ENCODE peak calls at places on chromosome 7, in seven cellular contexts. W is astrocyte, A is K562, P is WTC11, B is AG04449, X is HFFc6, I is mammary epithelial cell. V is an unnamed sample.

GRCh38 chr7:101125989-101126650 is 784 bp upstream of the SERPINE1 start:
- DNase-seq in W (peak; percentile 79), A (no peak), P (no peak), B (no peak), X (peak; percentile 77), I (peak; percentile 93), V (no peak)

GRCh38 chr7:144818516-144818915 is 17.3 kb downstream of the TPK1 start:
- DNase-seq in W (no peak), A (no peak), P (no peak), B (no peak), X (no peak), I (no peak), V (no peak)

GRCh38 chr7:19390795-19391194 is 245.6 kb upstream of the FERD3L start:
- DNase-seq in W (no peak), A (no peak), P (no peak), B (no peak), X (no peak), I (no peak), V (no peak)

GRCh38 chr7:22350466-22351328 is 6.3 kb downstream of the RAPGEF5 start:
- DNase-seq in W (peak; percentile 67), A (peak; percentile 92), P (no peak), B (no peak), X (peak; percentile 62), I (peak; percentile 44), V (no peak)

GRCh38 chr7:16916111-16916639 is 34.4 kb upstream of the AGR3 start:
- DNase-seq in W (peak; percentile 91), A (peak; percentile 18), P (no peak), B (peak; percentile 74), X (peak; percentile 84), I (peak; percentile 89), V (no peak)

GRCh38 chr7:92988051-92988450 is 129.7 kb downstream of the SAMD9 start:
- DNase-seq in W (peak; percentile 53), A (peak; percentile 43), P (no peak), B (no peak), X (peak; percentile 59), I (peak; percentile 74), V (no peak)

GRCh38 chr7:105245398-105246099 is 143.2 kb downstream of the SRPK2 start:
- DNase-seq in W (no peak), A (no peak), P (no peak), B (no peak), X (no peak), I (no peak), V (no peak)

GRCh38 chr7:24337180-24337579 is 53.2 kb downstream of the NPY start:
- DNase-seq in W (no peak), A (no peak), P (peak; percentile 39), B (no peak), X (no peak), I (no peak), V (no peak)

GRCh38 chr7:44791278-44792219 is 4.9 kb upstream of the PPIA start:
- DNase-seq in W (peak; percentile 58), A (no peak), P (no peak), B (no peak), X (peak; percentile 66), I (no peak), V (no peak)

GRCh38 chr7:50792342-50793114 is 9.8 kb upstream of the GRB10 start:
- DNase-seq in W (peak; percentile 57), A (peak; percentile 81), P (peak; percentile 38), B (no peak), X (peak; percentile 19), I (no peak), V (no peak)

GRCh38 chr7:6436385-6436685 is 11.4 kb downstream of the DAGLB start:
- DNase-seq in W (no peak), A (no peak), P (no peak), B (no peak), X (no peak), I (no peak), V (no peak)

GRCh38 chr7:115276791-115277190 is 354.9 kb downstream of the MDFIC start:
- DNase-seq in W (no peak), A (no peak), P (no peak), B (no peak), X (no peak), I (no peak), V (no peak)

GRCh38 chr7:73824986-73825385 is 5.8 kb upstream of the CLDN4 start:
- DNase-seq in W (no peak), A (no peak), P (no peak), B (no peak), X (no peak), I (no peak), V (no peak)

GRCh38 chr7:98990356-98990755 is 112.0 kb downstream of the TRRAP start:
- DNase-seq in W (no peak), A (no peak), P (no peak), B (no peak), X (no peak), I (no peak), V (no peak)

GRCh38 chr7:30661926-30662325 is 20.3 kb downstream of the CRHR2 start:
- DNase-seq in W (no peak), A (no peak), P (no peak), B (no peak), X (no peak), I (no peak), V (no peak)

GRCh38 chr7:92296235-92296634 is 50.5 kb downstream of the ANKIB1 start:
- DNase-seq in W (no peak), A (no peak), P (no peak), B (no peak), X (no peak), I (no peak), V (no peak)

GRCh38 chr7:128042027-128042426 is 10.8 kb upstream of the LRRC4 start:
- DNase-seq in W (no peak), A (no peak), P (no peak), B (no peak), X (no peak), I (no peak), V (no peak)

GRCh38 chr7:88350118-88350517 is 43.4 kb upstream of the STEAP4 start:
- DNase-seq in W (no peak), A (no peak), P (no peak), B (no peak), X (no peak), I (no peak), V (no peak)

GRCh38 chr7:119482671-119483070 is 790.3 kb upstream of the KCND2 start:
- DNase-seq in W (no peak), A (no peak), P (no peak), B (no peak), X (no peak), I (no peak), V (no peak)

GRCh38 chr7:73986158-73986631 is 41.8 kb upstream of the ELN start:
- DNase-seq in W (no peak), A (no peak), P (no peak), B (no peak), X (no peak), I (no peak), V (peak; percentile 95)

GRCh38 chr7:45585628-45586027 is 11.5 kb downstream of the ADCY1 start:
- DNase-seq in W (no peak), A (no peak), P (no peak), B (no peak), X (no peak), I (no peak), V (no peak)

GRCh38 chr7:159091480-159092475 is 52.9 kb downstream of the VIPR2 start:
- DNase-seq in W (no peak), A (no peak), P (no peak), B (no peak), X (no peak), I (no peak), V (no peak)

GRCh38 chr7:104943502-104944343 is 70.3 kb upstream of the KMT2E start:
- DNase-seq in W (peak; percentile 90), A (peak; percentile 95), P (no peak), B (no peak), X (no peak), I (peak; percentile 68), V (no peak)

GRCh38 chr7:11298220-11298619 is 324.5 kb downstream of the PHF14 start:
- DNase-seq in W (no peak), A (peak; percentile 47), P (no peak), B (no peak), X (no peak), I (no peak), V (no peak)

GRCh38 chr7:151736403-151736909 is 140.5 kb downstream of the PRKAG2 start:
- DNase-seq in W (peak; percentile 92), A (peak; percentile 23), P (no peak), B (peak; percentile 87), X (peak; percentile 97), I (peak; percentile 78), V (no peak)
- TF ChIP-seq CTCF in W (peak; percentile 17), A (peak; percentile 26), P (no peak), B (peak; percentile 54), X (peak; percentile 75), I (peak; percentile 21), V (no peak)

DNA sequence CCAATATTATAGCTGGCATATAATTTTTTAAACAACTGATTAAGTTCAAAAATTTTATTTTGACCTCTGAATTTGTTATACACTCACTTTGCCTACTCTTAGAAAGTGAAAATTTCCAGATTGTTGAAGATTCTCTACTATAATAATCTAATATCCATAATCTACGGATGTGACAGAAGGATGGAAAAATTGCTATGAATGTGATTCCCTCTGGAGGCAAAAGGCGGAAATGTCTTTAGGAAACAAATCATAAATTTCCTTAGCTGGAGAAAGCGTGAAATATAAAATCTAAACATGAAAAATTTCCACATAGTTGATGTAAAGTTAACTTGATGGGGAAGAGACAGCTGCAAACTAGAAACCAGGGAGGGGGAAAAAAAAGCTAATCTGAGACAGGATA is 264.3 kb downstream of the SDHAF3 start:
- DNase-seq in W (no peak), A (no peak), P (no peak), B (no peak), X (no peak), I (no peak), V (no peak)
- TF ChIP-seq CTCF in W (no peak), A (no peak), P (no peak), B (no peak), X (no peak), I (no peak), V (peak; percentile 12)

GRCh38 chr7:2644514-2645273 is 12.9 kb downstream of the TTYH3 start:
- DNase-seq in W (no peak), A (no peak), P (no peak), B (no peak), X (no peak), I (no peak), V (no peak)

GRCh38 chr7:2646336-2646679 is 14.5 kb downstream of the TTYH3 start:
- DNase-seq in W (no peak), A (no peak), P (no peak), B (no peak), X (no peak), I (no peak), V (no peak)

GRCh38 chr7:2641406-2642393 is 9.9 kb downstream of the TTYH3 start:
- DNase-seq in W (peak; percentile 97), A (no peak), P (peak; percentile 88), B (peak; percentile 71), X (peak; percentile 97), I (peak; percentile 76), V (no peak)

GRCh38 chr7:2645274-2645868 is 13.6 kb downstream of the TTYH3 start:
- DNase-seq in W (no peak), A (no peak), P (no peak), B (no peak), X (no peak), I (no peak), V (no peak)

GRCh38 chr7:2643386-2644229 is 11.8 kb downstream of the TTYH3 start:
- DNase-seq in W (no peak), A (peak; percentile 49), P (peak; percentile 57), B (no peak), X (no peak), I (no peak), V (no peak)
- TF ChIP-seq CTCF in W (no peak), A (peak; percentile 66), P (no peak), B (peak; percentile 13), X (peak; percentile 38), I (no peak), V (no peak)

GRCh38 chr7:84364708-84365107 is 170.1 kb upstream of the SEMA3A start:
- DNase-seq in W (peak; percentile 77), A (no peak), P (no peak), B (no peak), X (peak; percentile 0), I (peak; percentile 17), V (no peak)
- TF ChIP-seq CTCF in W (no peak), A (no peak), P (no peak), B (no peak), X (no peak), I (no peak), V (no peak)

V was measured in D721Med.